ENCODE peak calls at places on chromosomes 7 and 10, in eight cellular contexts. Y, W, O, I, K, X, C and J are unnamed samples.

GRCh38 chr10:45582386-45582781 is 90.2 kb downstream of the ZFAND4 start:
- DNase-seq in K (no peak), W (no peak), I (no peak), Y (no peak), C (no peak), X (no peak), O (no peak), J (no peak)

GRCh38 chr7:79137942-79138341 is 315.5 kb downstream of the MAGI2 start:
- DNase-seq in W (no peak), Y (no peak), C (no peak), X (no peak), K (no peak), I (no peak), O (no peak), J (no peak)

GRCh38 chr7:46764100-46764941 is 817.6 kb downstream of the TNS3 start:
- DNase-seq in X (peak), O (no peak), C (no peak), I (no peak), Y (no peak), K (peak), W (peak), J (peak)

GRCh38 chr10:91050371-91051034 is 129.6 kb upstream of the ANKRD1 start:
- DNase-seq in I (no peak), C (no peak), X (no peak), Y (no peak), W (no peak), K (no peak), O (no peak), J (no peak)

GRCh38 chr10:77634939-77635338 is 2.7 kb downstream of the KCNMA1 start:
- DNase-seq in W (no peak), I (no peak), K (no peak), X (no peak), Y (no peak), C (no peak), O (no peak), J (no peak)

GRCh38 chr7:28166982-28167715 is 13.4 kb downstream of the JAZF1 start:
- DNase-seq in I (no peak), X (no peak), K (no peak), C (no peak), W (no peak), O (no peak), Y (no peak), J (no peak)

GRCh38 chr10:89389254-89389653 is 3.2 kb upstream of the IFIT1 start:
- DNase-seq in X (no peak), I (no peak), C (no peak), O (peak), W (peak), Y (no peak), K (no peak), J (no peak)

GRCh38 chr10:93481931-93482834 is at the start of gene MYOF:
- DNase-seq in I (peak), X (peak), K (peak), Y (peak), C (peak), O (peak), W (peak), J (peak)

GRCh38 chr10:48792687-48793096 is 108.0 kb downstream of the WDFY4 start:
- DNase-seq in K (no peak), I (no peak), Y (no peak), X (no peak), W (no peak), O (peak), C (no peak), J (no peak)

GRCh38 chr7:137109966-137110930 is 233.3 kb downstream of the PTN start:
- DNase-seq in Y (no peak), C (no peak), K (no peak), I (no peak), O (no peak), X (no peak), W (no peak), J (no peak)

GRCh38 chr7:8228766-8229674 is 32.9 kb downstream of the ICA1 start:
- DNase-seq in C (no peak), K (no peak), Y (no peak), I (no peak), W (no peak), X (no peak), O (no peak), J (no peak)

GRCh38 chr7:67825356-67825755 is 828.7 kb downstream of the TYW1 start:
- DNase-seq in W (no peak), K (no peak), X (no peak), Y (no peak), I (no peak), O (no peak), C (no peak), J (no peak)

DNA sequence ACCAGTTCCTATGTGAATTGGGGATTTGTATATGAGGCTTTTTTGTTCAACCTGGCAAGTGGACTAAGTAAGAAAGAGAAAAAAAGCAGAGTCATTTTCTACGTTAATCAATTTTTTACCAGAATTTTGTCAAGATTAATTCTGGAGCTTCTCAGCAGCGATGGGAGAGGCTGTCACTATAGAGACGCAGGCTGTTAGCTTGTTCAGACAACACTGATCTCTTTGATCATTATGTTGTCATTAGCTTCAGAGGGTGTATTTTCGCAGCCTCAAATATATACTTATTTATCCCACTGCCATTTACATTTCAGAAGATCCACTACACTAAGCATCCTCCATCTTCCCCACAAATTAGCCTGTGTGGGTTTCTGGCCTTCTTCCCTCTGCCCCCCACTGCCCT is 196.7 kb upstream of the PFKP start:
- DNase-seq in K (no peak), I (no peak), W (no peak), X (no peak), C (no peak), Y (no peak), O (peak), J (no peak)
- H3K4me3 ChIP-seq in K (no peak), I (no peak), W (no peak), X (no peak), C (no peak), Y (no peak), O (no peak), J (no peak)

GRCh38 chr7:151786241-151786640 is 90.7 kb downstream of the PRKAG2 start:
- DNase-seq in W (no peak), K (no peak), X (no peak), O (no peak), I (no peak), C (no peak), Y (no peak), J (no peak)
- TF ChIP-seq EP300 in W (no peak), K (no peak), X (no peak), O (no peak), I (no peak), C (no peak), Y (no peak), J (no peak)

GRCh38 chr7:6026011-6026819 is 5.0 kb upstream of the ANKRD61 start:
- DNase-seq in O (no peak), C (peak), I (peak), X (peak), W (peak), Y (no peak), K (peak), J (peak)
- TF ChIP-seq POLR2A in O (no peak), C (no peak), I (peak), X (no peak), W (no peak), Y (no peak), K (peak), J (peak)

GRCh38 chr10:123149162-123149567 is 1.2 kb downstream of the HMX2 start:
- DNase-seq in C (no peak), I (no peak), W (no peak), Y (no peak), K (no peak), X (no peak), O (no peak), J (no peak)
- H3K4me3 ChIP-seq in C (peak), I (no peak), W (no peak), Y (no peak), K (peak), X (peak), O (peak), J (no peak)

GRCh38 chr7:33157781-33158180 is 28.4 kb downstream of the BBS9 start:
- DNase-seq in W (no peak), O (no peak), I (no peak), K (no peak), C (no peak), X (no peak), Y (no peak), J (no peak)
- TF ChIP-seq EP300 in W (no peak), O (no peak), I (no peak), K (no peak), C (no peak), X (no peak), Y (no peak), J (no peak)

GRCh38 chr10:112183329-112184051 is at the start of gene GPAM:
- DNase-seq in Y (peak), C (peak), K (peak), I (peak), O (peak), W (peak), X (peak), J (peak)
- TF ChIP-seq POLR2A in Y (peak), C (peak), K (peak), I (peak), O (no peak), W (peak), X (no peak), J (peak)

GRCh38 chr7:105639677-105640493 is 58.6 kb upstream of the EFCAB10 start:
- DNase-seq in K (no peak), C (peak), W (no peak), X (no peak), Y (no peak), I (no peak), O (no peak), J (peak)
- H3K4me3 ChIP-seq in K (no peak), C (peak), W (no peak), X (no peak), Y (no peak), I (no peak), O (no peak), J (no peak)

DNA sequence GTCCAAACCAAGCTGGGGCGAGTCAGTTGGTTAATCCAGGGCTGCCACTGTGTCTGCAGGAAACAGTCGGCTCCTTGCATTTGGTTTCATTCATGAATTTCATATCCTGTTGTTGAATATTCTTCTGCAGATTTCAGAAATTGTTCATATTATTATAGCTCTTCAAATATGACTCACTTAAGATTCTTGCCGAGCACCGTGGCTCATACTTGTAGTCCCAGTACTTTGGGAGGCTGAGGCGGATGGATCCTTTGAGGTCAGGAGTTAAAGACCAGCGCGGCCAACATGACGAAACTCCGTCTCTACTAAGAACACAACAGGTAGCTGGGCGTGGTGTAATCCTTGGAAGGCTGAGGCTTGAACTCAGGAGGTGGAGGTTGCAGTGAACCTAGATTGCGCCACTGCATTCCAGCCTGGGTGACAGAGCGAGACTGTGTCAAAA is 24.0 kb downstream of the PFKP start:
- DNase-seq in W (peak), C (no peak), O (no peak), X (peak), K (peak), Y (no peak), I (no peak), J (no peak)
- TF ChIP-seq EP300 in W (peak), C (no peak), O (no peak), X (no peak), K (peak), Y (no peak), I (no peak), J (no peak)

DNA sequence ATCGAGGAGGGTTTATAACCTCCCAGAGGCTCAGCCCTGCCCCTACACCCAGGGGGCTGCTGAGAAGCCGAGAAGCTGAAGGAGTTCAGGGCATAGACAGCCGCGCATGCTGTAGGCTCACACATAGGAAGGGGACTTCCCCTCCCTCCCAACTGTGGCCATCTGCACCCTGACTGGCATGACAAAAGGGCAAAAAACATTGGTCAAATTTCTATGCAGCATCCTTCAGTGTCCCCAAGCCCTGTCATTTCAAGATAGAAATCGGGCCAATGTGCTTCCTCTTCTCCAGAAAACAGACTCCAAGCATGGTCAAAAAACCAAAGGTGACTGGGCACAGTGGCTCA is 55.9 kb upstream of the MYL10 start:
- DNase-seq in C (no peak), I (no peak), W (no peak), O (no peak), X (no peak), K (no peak), Y (no peak), J (no peak)
- TF ChIP-seq POLR2A in C (no peak), I (no peak), W (no peak), O (no peak), X (no peak), K (no peak), Y (no peak), J (no peak)